ENCODE peak calls at places on chromosomes 12 and 14, in six cellular contexts. Q is kidney, L is lower lobe of right lung, C is hepatocyte, W is mucosa of descending colon, J is heart left ventricle. D is an unnamed sample.

GRCh38 chr12:19234171-19234704 is 104.7 kb downstream of the PLEKHA5 start:
- DNase-seq in Q (no peak), L (no peak), C (no peak), W (no peak), J (no peak), D (no peak)

GRCh38 chr12:58349161-58349560 is 407.8 kb downstream of the ATP23 start:
- DNase-seq in Q (no peak), L (no peak), C (peak; percentile 23), W (no peak), J (no peak), D (peak; percentile 55)

GRCh38 chr14:88554458-88555286 is at the start of gene PTPN21:
- DNase-seq in Q (peak; percentile 92), L (peak; percentile 83), C (peak; percentile 91), W (peak; percentile 89), J (peak; percentile 85), D (peak; percentile 81)

GRCh38 chr12:55704824-55705780 is 2.6 kb downstream of the ITGA7 start:
- DNase-seq in Q (peak; percentile 37), L (no peak), C (no peak), W (no peak), J (no peak), D (peak; percentile 72)

GRCh38 chr12:81533054-81533453 is 226.1 kb downstream of the PPFIA2 start:
- DNase-seq in Q (no peak), L (no peak), C (no peak), W (no peak), J (no peak), D (no peak)

GRCh38 chr12:53561590-53561953 is 54.3 kb upstream of the NPFF start:
- DNase-seq in Q (no peak), L (no peak), C (peak; percentile 27), W (no peak), J (no peak), D (no peak)

GRCh38 chr14:106613256-106613655 is 1086.9 kb downstream of the TMEM121 start:
- DNase-seq in Q (no peak), L (no peak), C (no peak), W (no peak), J (no peak), D (no peak)

GRCh38 chr12:59084758-59085383 is 164.6 kb upstream of the LRIG3 start:
- DNase-seq in Q (peak; percentile 38), L (no peak), C (peak; percentile 11), W (peak; percentile 30), J (no peak), D (no peak)

GRCh38 chr12:124509676-124510300 is 57.6 kb downstream of the NCOR2 start:
- DNase-seq in Q (peak; percentile 96), L (no peak), C (peak; percentile 63), W (no peak), J (no peak), D (no peak)

GRCh38 chr12:212799-213526 is 994 bp downstream of the SLC6A12 start:
- DNase-seq in Q (peak; percentile 94), L (no peak), C (peak; percentile 40), W (peak; percentile 61), J (no peak), D (no peak)

GRCh38 chr12:7501031-7501585 is 2.5 kb downstream of the CD163 start:
- DNase-seq in Q (no peak), L (no peak), C (no peak), W (no peak), J (no peak), D (no peak)

GRCh38 chr12:70982286-70982685 is 61.7 kb upstream of the PTPRR start:
- DNase-seq in Q (no peak), L (no peak), C (no peak), W (no peak), J (no peak), D (no peak)

GRCh38 chr14:28609228-28609828 is 157.3 kb upstream of the FOXG1 start:
- DNase-seq in Q (no peak), L (peak; percentile 50), C (peak; percentile 81), W (peak; percentile 46), J (no peak), D (peak; percentile 60)

GRCh38 chr14:100285913-100286400 is 20.3 kb downstream of the SLC25A29 start:
- DNase-seq in Q (no peak), L (no peak), C (no peak), W (no peak), J (no peak), D (no peak)
- H3K4me3 ChIP-seq in Q (peak overlapping the region; percentile 5), L (peak overlapping the region; percentile 76), C (peak overlapping the region; percentile 98), W (no peak overlapping the region), J (peak overlapping the region; percentile 85), D (peak overlapping the region; percentile 84)

DNA sequence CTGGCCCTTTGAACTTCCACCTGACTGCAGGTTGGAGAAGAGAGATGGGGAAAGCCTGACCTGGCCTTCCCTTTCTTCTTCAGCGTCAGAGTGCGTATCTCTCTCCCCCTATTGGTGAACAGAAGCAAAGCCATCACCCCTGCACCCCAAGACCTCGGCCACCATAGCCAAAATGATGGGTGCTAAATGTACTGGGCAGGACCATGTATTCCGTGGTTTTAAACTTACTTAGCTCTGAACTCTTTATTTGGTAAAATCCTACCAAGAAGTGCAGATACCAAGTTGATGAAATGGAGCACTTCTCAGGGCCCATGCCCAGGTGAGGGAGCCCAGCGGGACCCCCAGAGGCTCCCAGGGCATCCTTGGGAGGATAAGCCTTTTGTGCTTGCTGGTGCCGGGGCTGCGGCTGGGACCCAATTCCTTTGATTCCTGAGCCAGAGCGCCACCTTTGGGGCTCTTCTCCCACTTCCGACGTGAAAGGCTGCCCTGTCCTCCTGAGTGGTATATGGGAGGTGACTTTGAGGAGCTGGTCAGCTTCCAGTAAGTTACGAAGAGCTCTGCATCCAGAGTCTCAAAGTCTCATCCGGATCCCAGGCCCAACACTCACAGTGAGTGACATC is 9.4 kb downstream of the CCND2 start:
- DNase-seq in Q (no peak), L (no peak), C (no peak), W (no peak), J (no peak), D (peak; percentile 36)
- TF ChIP-seq CTCF in Q (no peak), L (no peak), C (no peak), W (no peak), J (no peak), D (no peak)

DNA sequence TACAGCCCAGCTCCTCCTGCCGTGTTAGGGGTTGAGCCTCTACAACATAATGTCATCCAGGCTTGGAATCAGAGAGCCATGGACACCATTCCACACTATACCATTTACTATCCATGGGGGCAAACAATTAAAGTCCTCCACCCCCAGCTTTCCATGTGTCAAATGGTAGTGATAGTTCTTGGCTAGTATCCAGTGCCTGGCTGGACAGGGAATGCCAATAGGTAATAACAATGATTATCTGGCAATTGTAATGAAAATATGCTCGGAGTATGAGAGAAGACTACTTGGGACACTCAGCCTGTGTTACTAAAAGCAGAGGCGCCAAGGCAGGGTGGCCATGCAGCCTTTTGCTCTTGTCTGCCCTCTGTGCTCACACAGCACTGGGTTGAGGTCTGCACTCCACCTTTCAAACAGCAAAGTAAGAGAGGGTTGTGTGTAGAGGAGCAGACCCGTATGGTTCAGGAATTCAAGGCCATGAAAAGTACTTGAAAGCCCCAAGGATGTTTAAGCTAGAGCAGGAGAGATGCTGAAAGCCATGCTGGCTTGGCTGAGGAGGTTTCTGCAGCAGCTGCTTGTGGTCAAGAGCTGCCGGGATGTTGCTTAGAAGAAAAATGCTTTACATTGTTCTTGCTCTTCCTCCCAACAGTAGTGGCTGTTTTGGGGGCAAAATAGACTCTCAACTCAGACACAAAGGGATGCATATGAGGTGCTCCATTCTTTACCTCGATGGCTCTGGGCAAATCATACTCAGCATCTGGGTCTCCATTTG is 10.6 kb downstream of the SERPINA3 start:
- DNase-seq in Q (no peak), L (no peak), C (no peak), W (no peak), J (no peak), D (no peak)
- H3K9me3 ChIP-seq in Q (peaks cover 18% of the 10 kb centered on the region), L (peaks cover 12% of the 10 kb centered on the region), C (no peaks in the 10 kb centered on the region), W (peaks cover 10% of the 10 kb centered on the region), J (peaks cover 19% of the 10 kb centered on the region), D (peaks cover 7% of the 10 kb centered on the region)

GRCh38 chr14:70555890-70556289 is 21.1 kb upstream of the ADAM20 start:
- DNase-seq in Q (peak; percentile 49), L (no peak), C (no peak), W (no peak), J (peak; percentile 16), D (no peak)
- H3K4me3 ChIP-seq in Q (no peak overlapping the region), L (no peak overlapping the region), C (no peak overlapping the region), W (no peak overlapping the region), J (peak overlapping the region; percentile 6), D (no peak overlapping the region)

D was measured in Caco-2.